ENCODE peak calls at places on chromosome 11, in six cellular contexts. U is H9, Q is neuronal stem cell, A is IMR-90, B is mesenchymal stem cell, T is H1. E is an unnamed sample.

GRCh38 chr11:66186470-66186869 is 82.0 kb upstream of the RAB1B start:
- DNase-seq in T (no peak), Q (no peak), A (no peak), U (no peak), B (no peak), E (no peak)

GRCh38 chr11:12239396-12240298 is 129.3 kb downstream of the MICAL2 start:
- DNase-seq in T (no peak), A (peak), U (no peak), Q (no peak), B (no peak), E (no peak)

GRCh38 chr11:11010624-11011127 is 152.8 kb upstream of the ZBED5 start:
- DNase-seq in B (peak), T (no peak), A (peak), Q (peak), U (peak), E (peak)

GRCh38 chr11:116232364-116232801 is 540.4 kb downstream of the BUD13 start:
- DNase-seq in U (no peak), A (no peak), T (no peak), B (no peak), Q (no peak), E (no peak)

GRCh38 chr11:57499983-57500461 is 15.5 kb downstream of the SLC43A1 start:
- DNase-seq in T (no peak), A (no peak), B (no peak), U (no peak), Q (no peak), E (no peak)

GRCh38 chr11:8225589-8226036 is 38.1 kb downstream of the LMO1 start:
- DNase-seq in U (peak), B (peak), A (peak), Q (peak), T (peak), E (peak)

GRCh38 chr11:5596611-5597201 is at the start of gene TRIM6:
- DNase-seq in A (peak), Q (peak), B (peak), T (peak), U (peak), E (peak)

GRCh38 chr11:35953081-35953480 is 9.2 kb downstream of the LDLRAD3 start:
- DNase-seq in U (no peak), T (no peak), B (no peak), Q (no peak), A (no peak), E (no peak)

GRCh38 chr11:62911137-62912130 is 9.7 kb downstream of the CHRM1 start:
- DNase-seq in Q (no peak), A (no peak), U (no peak), T (no peak), B (no peak), E (peak)

GRCh38 chr11:72426758-72427157 is 7.6 kb downstream of the CLPB start:
- DNase-seq in Q (no peak), T (no peak), U (no peak), A (no peak), B (no peak), E (no peak)

GRCh38 chr11:123407124-123407995 is 22.7 kb upstream of the GRAMD1B start:
- DNase-seq in T (peak), A (peak), U (peak), B (peak), Q (peak), E (peak)

GRCh38 chr11:79291948-79292347 is 148.9 kb downstream of the TENM4 start:
- DNase-seq in A (no peak), Q (no peak), B (no peak), T (no peak), U (no peak), E (no peak)

GRCh38 chr11:15826826-15827225 is 529.5 kb downstream of the SOX6 start:
- DNase-seq in Q (peak), T (peak), B (no peak), U (peak), A (no peak), E (no peak)

GRCh38 chr11:104547996-104548661 is 350.1 kb downstream of the CASP12 start:
- DNase-seq in U (no peak), B (peak), A (peak), Q (no peak), T (no peak), E (peak)

GRCh38 chr11:77884186-77884828 is 63.4 kb downstream of the AAMDC start:
- DNase-seq in T (no peak), U (no peak), Q (no peak), A (peak), B (peak), E (peak)

GRCh38 chr11:117833401-117833891 is 8.9 kb upstream of the FXYD2 start:
- DNase-seq in B (no peak), U (peak), T (peak), Q (no peak), A (no peak), E (no peak)

GRCh38 chr11:27242591-27242990 is 120.4 kb downstream of the CCDC34 start:
- DNase-seq in A (peak), T (no peak), B (peak), U (no peak), Q (no peak), E (no peak)
- H2AFZ ChIP-seq in A (no peak), T (peak), B (no peak), U (no peak), Q (no peak), E (no peak)

GRCh38 chr11:85531498-85531897 is 95.6 kb downstream of the DLG2 start:
- DNase-seq in T (no peak), Q (no peak), B (no peak), U (no peak), A (no peak), E (no peak)
- H4K8ac ChIP-seq in T (no peak), Q (no peak), B (no peak), U (no peak), A (no peak), E (no peak)

DNA sequence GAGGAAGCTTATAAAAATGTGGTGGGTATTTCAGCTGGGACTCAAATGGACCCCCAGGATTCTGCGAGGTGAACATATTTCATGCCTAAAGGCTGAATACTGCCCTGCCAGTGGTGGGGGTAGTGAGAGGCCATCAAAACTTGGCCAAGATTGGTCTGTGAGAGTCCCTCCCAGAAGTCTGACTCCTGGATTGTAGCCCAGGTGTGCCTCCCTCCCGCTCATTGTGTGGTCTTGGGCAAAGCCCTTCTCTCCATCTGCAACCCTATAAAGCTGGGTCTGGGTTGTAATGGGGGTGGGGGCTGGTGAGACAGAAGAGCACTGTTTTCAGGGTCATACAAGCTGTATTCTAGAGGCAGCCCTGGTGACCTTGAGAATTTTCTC is 888 bp downstream of the HTATIP2 start:
- DNase-seq in B (no peak), Q (no peak), A (no peak), U (peak), T (no peak), E (no peak)
- H2AFZ ChIP-seq in B (no peak), Q (peak), A (peak), U (no peak), T (peak), E (no peak)

GRCh38 chr11:22795914-22796313 is 33.7 kb downstream of the SVIP start:
- DNase-seq in Q (no peak), A (peak), B (no peak), T (no peak), U (no peak), E (no peak)

GRCh38 chr11:22797081-22797480 is 32.5 kb downstream of the SVIP start:
- DNase-seq in U (no peak), B (no peak), A (no peak), Q (no peak), T (no peak), E (no peak)

GRCh38 chr11:22800482-22800881 is 29.1 kb downstream of the SVIP start:
- DNase-seq in B (no peak), A (no peak), T (no peak), Q (no peak), U (no peak), E (no peak)

GRCh38 chr11:22802861-22803260 is 26.7 kb downstream of the SVIP start:
- DNase-seq in T (no peak), U (no peak), B (no peak), A (no peak), Q (no peak), E (peak)

GRCh38 chr11:22798890-22799289 is 30.7 kb downstream of the SVIP start:
- DNase-seq in B (no peak), U (no peak), Q (no peak), T (no peak), A (no peak), E (no peak)
- H4K8ac ChIP-seq in B (no peak), U (no peak), Q (no peak), T (no peak), A (no peak), E (no peak)

GRCh38 chr11:44727114-44727372 is 281 bp downstream of the TSPAN18 start:
- DNase-seq in T (peak), B (no peak), Q (no peak), A (no peak), U (no peak), E (no peak)
- H2AFZ ChIP-seq in T (no peak), B (peak), Q (peak), A (peak), U (no peak), E (peak)

GRCh38 chr11:114057605-114058004 is 1.9 kb upstream of the ZBTB16 start:
- DNase-seq in A (no peak), B (no peak), U (no peak), Q (no peak), T (no peak), E (no peak)
- H4K8ac ChIP-seq in A (no peak), B (no peak), U (no peak), Q (no peak), T (no peak), E (no peak)